ENCODE peak calls at places on chromosome 21, in seven cellular contexts. One of them, this sample, is unnamed.

GRCh38 chr21:41585199-41585994 is 77.4 kb upstream of the TMPRSS2 start:
- DNase-seq in GM12892: no peak
- DNase-seq in activated CD8-positive, alpha-beta memory T cell treated with anti-CD3 and anti-CD28 coated beads for 48 hours: no peak
- DNase-seq in stimulated activated CD8-positive, alpha-beta memory T cell treated with anti-CD3 and anti-CD28 coated beads, Interleukin-7, amount 100 ng/mL, for 24 hours: no peak
- DNase-seq in HTR-8/SVneo: no peak
- DNase-seq in Peyer's patch: peak
- DNase-seq in brain microvascular endothelial cell: no peak
- DNase-seq in this sample: no peak

GRCh38 chr21:36663033-36663855 is 35.7 kb upstream of the SIM2 start:
- DNase-seq in HTR-8/SVneo: no peak
- DNase-seq in activated CD8-positive, alpha-beta memory T cell treated with anti-CD3 and anti-CD28 coated beads for 48 hours: no peak
- DNase-seq in Peyer's patch: no peak
- DNase-seq in GM12892: no peak
- DNase-seq in stimulated activated CD8-positive, alpha-beta memory T cell treated with anti-CD3 and anti-CD28 coated beads, Interleukin-7, amount 100 ng/mL, for 24 hours: no peak
- DNase-seq in brain microvascular endothelial cell: no peak
- DNase-seq in this sample: no peak

GRCh38 chr21:46621457-46622182 is 13.9 kb upstream of the PRMT2 start:
- DNase-seq in Peyer's patch: no peak
- DNase-seq in GM12892: no peak
- DNase-seq in HTR-8/SVneo: no peak
- DNase-seq in activated CD8-positive, alpha-beta memory T cell treated with anti-CD3 and anti-CD28 coated beads for 48 hours: no peak
- DNase-seq in brain microvascular endothelial cell: no peak
- DNase-seq in stimulated activated CD8-positive, alpha-beta memory T cell treated with anti-CD3 and anti-CD28 coated beads, Interleukin-7, amount 100 ng/mL, for 24 hours: no peak
- DNase-seq in this sample: no peak

GRCh38 chr21:39217356-39218081 is 34.3 kb upstream of the PSMG1 start:
- DNase-seq in brain microvascular endothelial cell: no peak
- DNase-seq in activated CD8-positive, alpha-beta memory T cell treated with anti-CD3 and anti-CD28 coated beads for 48 hours: no peak
- DNase-seq in Peyer's patch: no peak
- DNase-seq in GM12892: no peak
- DNase-seq in stimulated activated CD8-positive, alpha-beta memory T cell treated with anti-CD3 and anti-CD28 coated beads, Interleukin-7, amount 100 ng/mL, for 24 hours: no peak
- DNase-seq in HTR-8/SVneo: no peak
- DNase-seq in this sample: no peak

GRCh38 chr21:16211339-16212303 is 481.8 kb downstream of the USP25 start:
- DNase-seq in stimulated activated CD8-positive, alpha-beta memory T cell treated with anti-CD3 and anti-CD28 coated beads, Interleukin-7, amount 100 ng/mL, for 24 hours: no peak
- DNase-seq in GM12892: no peak
- DNase-seq in activated CD8-positive, alpha-beta memory T cell treated with anti-CD3 and anti-CD28 coated beads for 48 hours: no peak
- DNase-seq in brain microvascular endothelial cell: peak
- DNase-seq in Peyer's patch: no peak
- DNase-seq in HTR-8/SVneo: no peak
- DNase-seq in this sample: no peak

GRCh38 chr21:45889115-45889708 is 92.4 kb upstream of the COL6A1 start:
- DNase-seq in activated CD8-positive, alpha-beta memory T cell treated with anti-CD3 and anti-CD28 coated beads for 48 hours: no peak
- DNase-seq in stimulated activated CD8-positive, alpha-beta memory T cell treated with anti-CD3 and anti-CD28 coated beads, Interleukin-7, amount 100 ng/mL, for 24 hours: no peak
- DNase-seq in HTR-8/SVneo: no peak
- DNase-seq in GM12892: no peak
- DNase-seq in brain microvascular endothelial cell: no peak
- DNase-seq in Peyer's patch: no peak
- DNase-seq in this sample: no peak

GRCh38 chr21:44436111-44436611 is 19.1 kb upstream of the LRRC3 start:
- DNase-seq in GM12892: no peak
- DNase-seq in activated CD8-positive, alpha-beta memory T cell treated with anti-CD3 and anti-CD28 coated beads for 48 hours: no peak
- DNase-seq in brain microvascular endothelial cell: no peak
- DNase-seq in stimulated activated CD8-positive, alpha-beta memory T cell treated with anti-CD3 and anti-CD28 coated beads, Interleukin-7, amount 100 ng/mL, for 24 hours: no peak
- DNase-seq in HTR-8/SVneo: no peak
- DNase-seq in Peyer's patch: peak
- DNase-seq in this sample: no peak

GRCh38 chr21:45151484-45152115 is 77.2 kb downstream of the ADARB1 start:
- DNase-seq in brain microvascular endothelial cell: no peak
- DNase-seq in Peyer's patch: no peak
- DNase-seq in stimulated activated CD8-positive, alpha-beta memory T cell treated with anti-CD3 and anti-CD28 coated beads, Interleukin-7, amount 100 ng/mL, for 24 hours: no peak
- DNase-seq in activated CD8-positive, alpha-beta memory T cell treated with anti-CD3 and anti-CD28 coated beads for 48 hours: no peak
- DNase-seq in GM12892: no peak
- DNase-seq in HTR-8/SVneo: no peak
- DNase-seq in this sample: no peak

GRCh38 chr21:18384771-18385170 is 18.8 kb downstream of the TMPRSS15 start:
- DNase-seq in HTR-8/SVneo: peak
- DNase-seq in activated CD8-positive, alpha-beta memory T cell treated with anti-CD3 and anti-CD28 coated beads for 48 hours: no peak
- DNase-seq in brain microvascular endothelial cell: no peak
- DNase-seq in GM12892: no peak
- DNase-seq in Peyer's patch: no peak
- DNase-seq in stimulated activated CD8-positive, alpha-beta memory T cell treated with anti-CD3 and anti-CD28 coated beads, Interleukin-7, amount 100 ng/mL, for 24 hours: no peak
- DNase-seq in this sample: no peak

GRCh38 chr21:43318841-43319781 is 107.8 kb downstream of the SIK1 start:
- DNase-seq in activated CD8-positive, alpha-beta memory T cell treated with anti-CD3 and anti-CD28 coated beads for 48 hours: no peak
- DNase-seq in HTR-8/SVneo: peak
- DNase-seq in stimulated activated CD8-positive, alpha-beta memory T cell treated with anti-CD3 and anti-CD28 coated beads, Interleukin-7, amount 100 ng/mL, for 24 hours: no peak
- DNase-seq in brain microvascular endothelial cell: peak
- DNase-seq in Peyer's patch: no peak
- DNase-seq in GM12892: no peak
- DNase-seq in this sample: peak

GRCh38 chr21:44377201-44377921 is 23.9 kb downstream of the TRPM2 start:
- DNase-seq in activated CD8-positive, alpha-beta memory T cell treated with anti-CD3 and anti-CD28 coated beads for 48 hours: no peak
- DNase-seq in brain microvascular endothelial cell: no peak
- DNase-seq in GM12892: no peak
- DNase-seq in Peyer's patch: peak
- DNase-seq in HTR-8/SVneo: no peak
- DNase-seq in stimulated activated CD8-positive, alpha-beta memory T cell treated with anti-CD3 and anti-CD28 coated beads, Interleukin-7, amount 100 ng/mL, for 24 hours: no peak
- DNase-seq in this sample: no peak

GRCh38 chr21:14591882-14592281 is 45.8 kb upstream of the SAMSN1 start:
- DNase-seq in HTR-8/SVneo: no peak
- DNase-seq in stimulated activated CD8-positive, alpha-beta memory T cell treated with anti-CD3 and anti-CD28 coated beads, Interleukin-7, amount 100 ng/mL, for 24 hours: no peak
- DNase-seq in GM12892: no peak
- DNase-seq in brain microvascular endothelial cell: peak
- DNase-seq in activated CD8-positive, alpha-beta memory T cell treated with anti-CD3 and anti-CD28 coated beads for 48 hours: no peak
- DNase-seq in Peyer's patch: peak
- DNase-seq in this sample: no peak

GRCh38 chr21:15029077-15029476 is 35.7 kb downstream of the NRIP1 start:
- DNase-seq in brain microvascular endothelial cell: no peak
- DNase-seq in stimulated activated CD8-positive, alpha-beta memory T cell treated with anti-CD3 and anti-CD28 coated beads, Interleukin-7, amount 100 ng/mL, for 24 hours: no peak
- DNase-seq in HTR-8/SVneo: no peak
- DNase-seq in Peyer's patch: no peak
- DNase-seq in GM12892: no peak
- DNase-seq in activated CD8-positive, alpha-beta memory T cell treated with anti-CD3 and anti-CD28 coated beads for 48 hours: no peak
- DNase-seq in this sample: no peak

GRCh38 chr21:31571879-31572278 is 87.6 kb upstream of the SOD1 start:
- DNase-seq in HTR-8/SVneo: no peak
- DNase-seq in stimulated activated CD8-positive, alpha-beta memory T cell treated with anti-CD3 and anti-CD28 coated beads, Interleukin-7, amount 100 ng/mL, for 24 hours: no peak
- DNase-seq in GM12892: no peak
- DNase-seq in Peyer's patch: no peak
- DNase-seq in brain microvascular endothelial cell: no peak
- DNase-seq in activated CD8-positive, alpha-beta memory T cell treated with anti-CD3 and anti-CD28 coated beads for 48 hours: no peak
- DNase-seq in this sample: no peak

GRCh38 chr21:46004168-46004861 is 22.7 kb downstream of the COL6A1 start:
- DNase-seq in GM12892: no peak
- DNase-seq in brain microvascular endothelial cell: no peak
- DNase-seq in activated CD8-positive, alpha-beta memory T cell treated with anti-CD3 and anti-CD28 coated beads for 48 hours: no peak
- DNase-seq in Peyer's patch: peak
- DNase-seq in stimulated activated CD8-positive, alpha-beta memory T cell treated with anti-CD3 and anti-CD28 coated beads, Interleukin-7, amount 100 ng/mL, for 24 hours: no peak
- DNase-seq in HTR-8/SVneo: no peak
- DNase-seq in this sample: no peak

This sample was measured in hepatic stellate cell.